ENCODE peak calls at places on chromosomes 7 and 10, in four cellular contexts. U is NCI-H82, E is natural killer cell, A is RCC 7860. Z is an unnamed sample.

GRCh38 chr10:31582365-31583052 is 263.5 kb downstream of the ZEB1 start:
- DNase-seq in U (no peak), E (no peak), A (no peak), Z (peak)

GRCh38 chr7:14184292-14184864 is 194.9 kb upstream of the ETV1 start:
- DNase-seq in U (peak), E (no peak), A (no peak), Z (no peak)

GRCh38 chr7:131219277-131220041 is 108.2 kb upstream of the MKLN1 start:
- DNase-seq in U (no peak), E (no peak), A (no peak), Z (no peak)

GRCh38 chr10:133608855-133609254 is 17.7 kb downstream of the FRG2B start:
- DNase-seq in U (peak), E (no peak), A (peak), Z (peak)

GRCh38 chr7:98281757-98282652 is 519 bp downstream of the BRI3 start:
- DNase-seq in U (peak), E (peak), A (no peak), Z (no peak)

GRCh38 chr7:138304071-138304320 is 156.1 kb upstream of the TRIM24 start:
- DNase-seq in U (no peak), E (no peak), A (no peak), Z (no peak)

GRCh38 chr7:130615583-130615982 is 53.0 kb downstream of the COPG2 start:
- DNase-seq in U (no peak), E (no peak), A (no peak), Z (no peak)

GRCh38 chr7:16484453-16485158 is 19.1 kb upstream of the SOSTDC1 start:
- DNase-seq in U (peak), E (no peak), A (peak), Z (no peak)

GRCh38 chr10:131817866-131818509 is 82.8 kb upstream of the PPP2R2D start:
- DNase-seq in U (no peak), E (no peak), A (no peak), Z (no peak)

GRCh38 chr10:95394161-95394880 is 103.5 kb upstream of the PDLIM1 start:
- DNase-seq in U (peak), E (no peak), A (peak), Z (no peak)

GRCh38 chr7:93036807-93037206 is 81.0 kb downstream of the SAMD9 start:
- DNase-seq in U (peak), E (no peak), A (no peak), Z (no peak)

GRCh38 chr7:122887198-122887597 is 938 bp upstream of the CADPS2 start:
- DNase-seq in U (peak), E (no peak), A (peak), Z (peak)

GRCh38 chr10:92629945-92630344 is 37.0 kb downstream of the KIF11 start:
- DNase-seq in U (no peak), E (no peak), A (no peak), Z (no peak)

GRCh38 chr10:3225589-3225988 is 53.0 kb upstream of the PITRM1 start:
- DNase-seq in U (no peak), E (no peak), A (peak), Z (peak)

GRCh38 chr7:152095771-152096170 is 70.3 kb downstream of the GALNT11 start:
- DNase-seq in U (no peak), E (no peak), A (no peak), Z (no peak)

GRCh38 chr10:60351191-60351853 is 38.4 kb downstream of the ANK3 start:
- DNase-seq in U (no peak), E (no peak), A (no peak), Z (no peak)

GRCh38 chr10:103417601-103418000 is 21.2 kb downstream of the PDCD11 start:
- DNase-seq in U (no peak), E (no peak), A (no peak), Z (no peak)

GRCh38 chr7:148571381-148571780 is 19.2 kb upstream of the C7orf33 start:
- DNase-seq in U (no peak), E (no peak), A (no peak), Z (no peak)

GRCh38 chr7:47295606-47296005 is 286.3 kb downstream of the TNS3 start:
- DNase-seq in U (no peak), E (no peak), A (no peak), Z (no peak)

GRCh38 chr7:101225650-101226049 is 7.7 kb downstream of the ZNHIT1 start:
- DNase-seq in U (no peak), E (no peak), A (no peak), Z (no peak)

GRCh38 chr7:23012797-23013714 is 874 bp downstream of the HYCC1 start:
- DNase-seq in U (peak), E (peak), A (peak), Z (peak)

GRCh38 chr10:78953124-78954008 is 115.4 kb upstream of the ZMIZ1 start:
- DNase-seq in U (no peak), E (no peak), A (no peak), Z (peak)

GRCh38 chr7:7564323-7564780 is 2.3 kb upstream of the MIOS start:
- DNase-seq in U (no peak), E (no peak), A (peak), Z (no peak)

GRCh38 chr10:124367414-124367813 is 51.3 kb downstream of the OAT start:
- DNase-seq in U (no peak), E (no peak), A (no peak), Z (no peak)

GRCh38 chr7:4758791-4759190 is 16.6 kb upstream of the AP5Z1 start:
- DNase-seq in U (no peak), E (no peak), A (no peak), Z (no peak)

GRCh38 chr7:381211-382117 is 91.5 kb downstream of the FOXL3 start:
- DNase-seq in U (no peak), E (peak), A (no peak), Z (no peak)

GRCh38 chr7:152922318-152923081 is 162.9 kb downstream of the ACTR3B start:
- DNase-seq in U (no peak), E (no peak), A (no peak), Z (no peak)

GRCh38 chr7:32942783-32943653 is 14.2 kb upstream of the FKBP9 start:
- DNase-seq in U (peak), E (peak), A (peak), Z (peak)

GRCh38 chr10:131729361-131729760 is 171.4 kb upstream of the PPP2R2D start:
- DNase-seq in U (no peak), E (no peak), A (no peak), Z (no peak)

GRCh38 chr10:66215005-66215404 is 710.8 kb upstream of the LRRTM3 start:
- DNase-seq in U (peak), E (no peak), A (no peak), Z (no peak)

GRCh38 chr10:125016123-125016522 is 74.2 kb downstream of the ZRANB1 start:
- DNase-seq in U (no peak), E (no peak), A (no peak), Z (no peak)

Z was measured in MG63.